ENCODE peak calls at places on chromosomes 6 and 20, in five cellular contexts. H is endothelial cell of umbilical vein, Q is fibroblast of lung, P is neural progenitor cell, M is H9. I is an unnamed sample. For H4K20me1, the result is how much of the 10 kb centered on the place peaks cover.

GRCh38 chr6:151514000-151514730 is 20.3 kb downstream of the CCDC170 start:
- DNase-seq in M (no peak), Q (peak), H (no peak), P (no peak), I (no peak)

GRCh38 chr6:73585566-73586415 is 65.0 kb upstream of the EEF1A1 start:
- DNase-seq in M (peak), P (no peak), Q (peak), H (peak), I (peak)

GRCh38 chr6:97757575-97757974 is 474.6 kb upstream of the MMS22L start:
- DNase-seq in Q (no peak), P (no peak), H (no peak), M (no peak), I (no peak)

GRCh38 chr6:126919947-126920346 is 198.5 kb upstream of the RSPO3 start:
- DNase-seq in M (no peak), P (no peak), H (peak), Q (peak), I (no peak)

GRCh38 chr6:139145661-139146060 is 10.8 kb downstream of the HECA start:
- DNase-seq in Q (no peak), M (no peak), P (no peak), H (no peak), I (no peak)

GRCh38 chr20:37575884-37576283 is 48.2 kb upstream of the BLCAP start:
- DNase-seq in Q (no peak), M (peak), P (peak), H (no peak), I (no peak)

GRCh38 chr6:82144007-82144851 is 103.3 kb downstream of the IBTK start:
- DNase-seq in M (no peak), P (peak), Q (peak), H (peak), I (peak)

GRCh38 chr6:117167520-117168271 is 97.7 kb upstream of the VGLL2 start:
- DNase-seq in M (peak), P (peak), H (no peak), Q (peak), I (no peak)

GRCh38 chr20:34891166-34892062 is 15.0 kb downstream of the ACSS2 start:
- DNase-seq in H (no peak), P (no peak), Q (peak), M (no peak), I (no peak)

GRCh38 chr20:17693534-17694001 is 6.2 kb upstream of the BANF2 start:
- DNase-seq in Q (peak), H (no peak), P (no peak), M (no peak), I (no peak)

GRCh38 chr6:38167598-38167997 is 348.1 kb downstream of the ZFAND3 start:
- DNase-seq in M (no peak), P (no peak), Q (no peak), H (no peak), I (no peak)

GRCh38 chr6:135740580-135740979 is 110.9 kb upstream of the PDE7B start:
- DNase-seq in M (no peak), P (no peak), Q (no peak), H (no peak), I (no peak)

GRCh38 chr6:138563650-138564049 is 64.4 kb upstream of the NHSL1 start:
- DNase-seq in M (no peak), H (no peak), Q (no peak), P (no peak), I (no peak)

GRCh38 chr6:33878541-33878940 is 74.7 kb upstream of the MLN start:
- DNase-seq in P (no peak), Q (no peak), H (no peak), M (no peak), I (no peak)

GRCh38 chr6:9878535-9878934 is 536.3 kb downstream of the TFAP2A start:
- DNase-seq in H (no peak), M (no peak), Q (no peak), P (no peak), I (no peak)
- H2AFZ ChIP-seq in H (no peak), M (no peak), Q (no peak), P (no peak), I (no peak)

DNA sequence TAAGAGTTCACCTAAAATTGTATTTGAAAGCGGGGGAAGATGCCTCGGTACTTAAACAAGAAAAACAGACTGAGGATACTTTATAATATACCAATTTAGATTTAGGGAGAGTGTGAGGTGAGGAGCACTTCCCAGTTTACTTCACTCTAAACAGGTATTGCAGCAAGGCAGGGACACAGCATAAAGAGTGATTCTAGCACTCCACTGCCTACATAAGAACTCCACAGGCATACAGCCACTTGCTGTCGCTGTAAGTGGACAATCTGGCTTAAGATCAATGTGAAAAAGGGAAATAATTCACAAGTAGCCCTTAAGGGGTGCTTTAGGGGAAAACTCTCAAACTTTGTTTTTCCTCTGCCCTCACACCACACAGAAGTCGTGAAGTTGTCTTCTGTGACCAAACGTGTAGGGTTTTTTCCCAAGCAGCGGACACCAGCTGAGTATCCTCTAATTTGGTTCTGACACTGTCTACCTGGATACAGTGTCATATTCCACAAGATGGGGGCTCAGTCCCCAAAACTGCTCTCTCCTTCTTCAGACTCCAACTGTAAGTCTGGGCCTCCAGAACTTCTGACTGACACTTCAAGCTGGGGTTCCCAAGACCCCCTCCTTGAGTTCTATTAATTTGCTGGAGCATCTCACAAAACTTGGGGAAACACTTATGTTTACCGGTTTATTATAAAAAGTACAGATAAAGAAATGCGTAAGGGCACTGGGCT is 9.3 kb downstream of the ADNP start:
- DNase-seq in Q (no peak), P (no peak), H (no peak), M (no peak), I (no peak)
- H4K20me1 ChIP-seq in Q (under half), P (half or more), H (under half), M (under half), I (half or more)

GRCh38 chr6:107611060-107611824 is 121.3 kb downstream of the SOBP start:
- DNase-seq in P (peak), Q (no peak), H (peak), M (no peak), I (no peak)
- H2AFZ ChIP-seq in P (no peak), Q (no peak), H (no peak), M (no peak), I (no peak)

DNA sequence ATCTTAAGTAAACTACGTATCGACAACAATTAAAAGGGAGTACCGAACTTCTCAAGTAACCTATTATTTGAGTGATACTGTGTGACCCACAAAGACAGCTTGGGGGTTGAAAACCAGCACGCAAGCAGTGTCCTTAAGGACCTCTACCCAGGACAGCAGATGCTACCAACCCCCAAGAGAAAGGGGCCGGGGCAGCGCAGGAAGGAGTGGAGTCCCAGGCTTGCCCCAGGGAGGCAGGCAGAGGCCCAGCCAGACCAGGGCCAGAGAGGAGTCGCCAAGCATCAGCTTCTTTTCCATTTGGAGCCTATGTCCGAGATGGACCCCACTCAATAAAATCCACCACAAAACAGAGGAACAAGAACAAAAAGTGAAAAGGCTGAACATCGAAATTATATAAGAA is 11.9 kb downstream of the DIDO1 start:
- DNase-seq in H (no peak), P (no peak), Q (no peak), M (no peak), I (no peak)
- H4K20me1 ChIP-seq in H (under half), P (half or more), Q (under half), M (under half), I (half or more)

DNA sequence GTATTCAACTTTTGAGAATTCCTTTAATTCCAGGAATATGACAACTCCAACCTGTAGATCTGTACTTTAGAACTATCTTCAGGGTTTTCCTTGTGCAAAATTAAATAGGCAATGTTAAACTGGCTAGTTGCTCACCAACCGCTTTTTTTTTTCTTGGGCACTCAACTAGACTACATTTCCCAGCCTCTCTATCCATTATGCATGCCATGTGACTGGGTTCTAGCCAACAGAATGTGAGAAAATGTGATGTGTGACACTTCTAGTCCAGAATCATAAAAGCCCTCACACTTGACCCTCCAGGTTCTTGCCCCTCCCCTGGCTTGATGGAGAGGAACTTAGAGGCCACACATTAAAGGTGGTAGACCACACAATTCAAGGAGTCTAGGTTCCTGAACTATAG is 166.0 kb downstream of the LMBRD1 start:
- DNase-seq in Q (no peak), P (no peak), M (no peak), H (no peak), I (no peak)
- H2AFZ ChIP-seq in Q (no peak), P (peak), M (no peak), H (no peak), I (no peak)

DNA sequence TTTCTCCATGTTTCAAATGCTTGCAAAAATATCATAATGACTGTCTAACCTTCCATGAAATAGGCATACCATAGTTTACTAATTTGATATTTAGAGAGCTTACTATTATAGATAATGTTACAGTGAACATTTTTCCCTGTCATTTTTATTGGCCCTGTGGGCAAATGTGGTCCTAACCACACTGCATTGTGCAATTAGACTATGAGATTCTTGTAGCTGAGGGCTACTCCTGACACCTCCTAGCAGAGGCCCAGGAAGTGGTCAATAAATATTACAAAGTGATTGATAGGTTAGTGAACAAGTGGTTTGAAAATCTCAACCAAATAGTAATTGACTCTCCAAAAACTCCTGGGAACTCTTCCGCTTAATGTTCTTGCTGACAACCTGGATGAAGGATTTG is 160.5 kb upstream of the KCNG1 start:
- DNase-seq in M (no peak), Q (no peak), H (no peak), P (no peak), I (no peak)
- H4K20me1 ChIP-seq in M (under half), Q (under half), H (under half), P (under half), I (under half)

DNA sequence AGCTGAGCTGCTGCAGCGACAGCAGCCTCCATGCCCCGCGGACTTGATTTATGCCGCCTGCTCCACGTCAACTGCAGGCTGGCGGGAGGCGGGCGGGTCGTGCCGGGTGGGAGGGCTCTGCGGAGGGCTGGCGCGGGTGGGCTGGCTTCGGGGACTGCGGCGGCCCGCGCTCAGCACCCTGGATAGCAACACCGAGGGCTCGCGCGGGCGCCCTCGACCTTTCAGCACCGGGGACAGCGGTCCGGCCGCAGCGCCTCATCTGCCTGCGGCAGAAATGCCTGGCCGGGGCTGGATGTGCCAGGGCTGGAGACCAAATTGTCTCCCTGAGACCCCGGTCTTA is 792 bp downstream of the SNAP25 start:
- DNase-seq in Q (peak), H (peak), P (peak), M (peak), I (peak)
- H2AFZ ChIP-seq in Q (no peak), H (no peak), P (no peak), M (no peak), I (no peak)

DNA sequence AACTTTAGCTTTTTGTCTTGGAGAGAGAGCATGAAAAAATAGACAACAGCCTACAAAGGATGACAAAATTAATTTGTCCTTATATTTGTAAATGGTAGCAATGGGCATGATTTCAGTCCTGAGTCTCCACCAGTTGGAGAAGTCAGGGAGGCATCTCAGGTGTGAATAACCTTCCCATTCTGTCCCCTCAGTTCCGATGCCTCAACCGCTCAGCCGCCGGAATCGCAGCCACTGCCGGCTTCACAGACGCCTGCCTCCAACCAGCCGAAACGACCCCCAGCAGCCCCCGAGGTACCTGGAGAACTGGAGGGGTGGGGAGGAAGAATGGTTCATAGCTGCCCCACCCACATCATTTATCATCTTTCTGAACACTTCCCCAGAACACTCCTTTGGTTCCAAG is 3.6 kb downstream of the PRRC2A start:
- DNase-seq in Q (no peak), P (no peak), M (no peak), H (no peak), I (no peak)
- H4K20me1 ChIP-seq in Q (under half), P (half or more), M (under half), H (under half), I (under half)

GRCh38 chr6:2448826-2449571 is 203.6 kb upstream of the GMDS start:
- DNase-seq in P (peak), H (peak), M (peak), Q (peak), I (peak)
- H2AFZ ChIP-seq in P (peak), H (peak), M (no peak), Q (no peak), I (no peak)